ENCODE peak calls at places on chromosomes 7 and 10, in four cellular contexts. H, I, Y and X are unnamed samples.

GRCh38 chr7:112646787-112647186 is 143.4 kb downstream of the TMEM168 start:
- DNase-seq in H (no peak), I (no peak), Y (no peak), X (no peak)

GRCh38 chr10:100807241-100808050 is 62.1 kb downstream of the PAX2 start:
- DNase-seq in H (no peak), I (no peak), Y (no peak), X (no peak)

GRCh38 chr7:157854066-157854891 is 517.5 kb downstream of the DNAJB6 start:
- DNase-seq in H (no peak), I (no peak), Y (no peak), X (no peak)

GRCh38 chr10:30857803-30858202 is 173.9 kb downstream of the ZNF438 start:
- DNase-seq in H (peak), I (no peak), Y (no peak), X (no peak)

GRCh38 chr7:44378744-44379143 is 53.4 kb upstream of the CAMK2B start:
- DNase-seq in H (peak), I (peak), Y (no peak), X (peak)

GRCh38 chr10:33273295-33274002 is 61.0 kb downstream of the NRP1 start:
- DNase-seq in H (peak), I (peak), Y (no peak), X (peak)

GRCh38 chr10:35304649-35305048 is 31.7 kb upstream of the CCNY start:
- DNase-seq in H (no peak), I (no peak), Y (no peak), X (no peak)

GRCh38 chr10:60172363-60172990 is 217.2 kb downstream of the ANK3 start:
- DNase-seq in H (no peak), I (peak), Y (no peak), X (no peak)

GRCh38 chr7:117164578-117164977 is 158.3 kb downstream of the WNT2 start:
- DNase-seq in H (no peak), I (peak), Y (no peak), X (no peak)

GRCh38 chr10:73168486-73168844 is 546 bp downstream of the FAM149B1 start:
- DNase-seq in H (no peak), I (no peak), Y (no peak), X (no peak)

GRCh38 chr7:27210441-27211083 is 10.7 kb upstream of the HOXA13 start:
- DNase-seq in H (peak), I (peak), Y (no peak), X (peak)

GRCh38 chr10:103513383-103514060 is 20.0 kb downstream of the NEURL1 start:
- DNase-seq in H (no peak), I (no peak), Y (no peak), X (no peak)

GRCh38 chr7:54946764-54947163 is 72.1 kb upstream of the EGFR start:
- DNase-seq in H (no peak), I (peak), Y (no peak), X (no peak)

GRCh38 chr7:133934974-133935330 is 192.2 kb upstream of the LRGUK start:
- DNase-seq in H (no peak), I (no peak), Y (no peak), X (no peak)

GRCh38 chr7:116876664-116877442 is 14.5 kb downstream of the CAPZA2 start:
- DNase-seq in H (peak), I (no peak), Y (no peak), X (peak)

GRCh38 chr10:103966671-103967432 is at the start of gene SLK:
- DNase-seq in H (peak), I (peak), Y (peak), X (peak)

GRCh38 chr7:138573741-138574140 is 113.7 kb downstream of the TRIM24 start:
- DNase-seq in H (no peak), I (no peak), Y (no peak), X (no peak)

GRCh38 chr7:7051221-7051877 is 131.0 kb upstream of the C1GALT1 start:
- DNase-seq in H (peak), I (no peak), Y (no peak), X (no peak)

GRCh38 chr7:24401628-24402593 is 117.9 kb downstream of the NPY start:
- DNase-seq in H (peak), I (peak), Y (no peak), X (no peak)

GRCh38 chr10:103578782-103579382 is 85.4 kb downstream of the NEURL1 start:
- DNase-seq in H (no peak), I (no peak), Y (no peak), X (no peak)

GRCh38 chr10:12961416-12961815 is 40.1 kb downstream of the CCDC3 start:
- DNase-seq in H (no peak), I (no peak), Y (no peak), X (no peak)

GRCh38 chr7:36985866-36986402 is 261.6 kb upstream of the AOAH start:
- DNase-seq in H (no peak), I (no peak), Y (no peak), X (no peak)

GRCh38 chr7:5303885-5304505 is 21.3 kb downstream of the SLC29A4 start:
- DNase-seq in H (no peak), I (no peak), Y (no peak), X (no peak)

GRCh38 chr10:123144697-123145541 is 3.0 kb upstream of the HMX2 start:
- DNase-seq in H (no peak), I (peak), Y (no peak), X (no peak)

GRCh38 chr10:57262908-57263307 is 901.8 kb upstream of the ZWINT start:
- DNase-seq in H (no peak), I (no peak), Y (no peak), X (no peak)

GRCh38 chr10:34184901-34185386 is 630.2 kb downstream of the PARD3 start:
- DNase-seq in H (no peak), I (no peak), Y (no peak), X (no peak)

GRCh38 chr10:67110286-67110685 is 184.4 kb downstream of the LRRTM3 start:
- DNase-seq in H (no peak), I (no peak), Y (no peak), X (no peak)

GRCh38 chr7:100944138-100944537 is 5.2 kb upstream of the MUC3A start:
- DNase-seq in H (no peak), I (no peak), Y (no peak), X (no peak)

GRCh38 chr10:126247454-126247975 is 140.8 kb downstream of the ADAM12 start:
- DNase-seq in H (peak), I (peak), Y (no peak), X (peak)

GRCh38 chr10:85061401-85061800 is 733.0 kb downstream of the CCSER2 start:
- DNase-seq in H (no peak), I (no peak), Y (no peak), X (no peak)

GRCh38 chr7:141754939-141755338 is 9.0 kb upstream of the TAS2R3 start:
- DNase-seq in H (peak), I (peak), Y (no peak), X (no peak)

GRCh38 chr7:82164813-82165212 is 278.8 kb downstream of the CACNA2D1 start:
- DNase-seq in H (peak), I (peak), Y (no peak), X (peak)

GRCh38 chr10:9781681-9782080 is 1236.0 kb upstream of the CELF2 start:
- DNase-seq in H (no peak), I (no peak), Y (no peak), X (peak)

GRCh38 chr7:46160861-46161260 is 239.8 kb upstream of the IGFBP3 start:
- DNase-seq in H (no peak), I (peak), Y (no peak), X (no peak)

GRCh38 chr7:155296788-155297516 is 726 bp upstream of the INSIG1 start:
- DNase-seq in H (peak), I (peak), Y (peak), X (peak)
- TF ChIP-seq CTCF in H (no peak), I (no peak), Y (peak), X (no peak)

DNA sequence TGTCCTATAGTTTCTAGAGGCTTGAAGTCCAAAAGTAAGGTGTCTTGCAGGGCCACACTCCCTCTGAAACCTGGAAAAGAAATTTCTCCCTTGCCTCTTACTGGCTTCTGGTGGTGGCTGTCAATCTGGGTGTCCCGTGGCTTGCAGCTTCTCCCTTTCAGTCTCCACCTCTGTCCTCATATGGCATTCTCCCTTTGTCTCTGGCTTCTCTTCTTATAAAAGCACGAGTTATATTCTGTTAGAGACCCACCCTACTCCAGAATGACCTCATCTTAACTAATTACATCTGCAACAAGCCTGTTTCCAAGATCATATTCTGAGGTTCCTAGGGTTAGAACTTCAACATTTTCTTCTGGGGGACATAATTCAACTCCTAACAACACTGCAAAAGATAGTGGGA is 3.4 kb upstream of the GLI3 start:
- DNase-seq in H (no peak), I (no peak), Y (no peak), X (no peak)
- H3K27ac ChIP-seq in H (no peak), I (no peak), Y (no peak), X (no peak)

DNA sequence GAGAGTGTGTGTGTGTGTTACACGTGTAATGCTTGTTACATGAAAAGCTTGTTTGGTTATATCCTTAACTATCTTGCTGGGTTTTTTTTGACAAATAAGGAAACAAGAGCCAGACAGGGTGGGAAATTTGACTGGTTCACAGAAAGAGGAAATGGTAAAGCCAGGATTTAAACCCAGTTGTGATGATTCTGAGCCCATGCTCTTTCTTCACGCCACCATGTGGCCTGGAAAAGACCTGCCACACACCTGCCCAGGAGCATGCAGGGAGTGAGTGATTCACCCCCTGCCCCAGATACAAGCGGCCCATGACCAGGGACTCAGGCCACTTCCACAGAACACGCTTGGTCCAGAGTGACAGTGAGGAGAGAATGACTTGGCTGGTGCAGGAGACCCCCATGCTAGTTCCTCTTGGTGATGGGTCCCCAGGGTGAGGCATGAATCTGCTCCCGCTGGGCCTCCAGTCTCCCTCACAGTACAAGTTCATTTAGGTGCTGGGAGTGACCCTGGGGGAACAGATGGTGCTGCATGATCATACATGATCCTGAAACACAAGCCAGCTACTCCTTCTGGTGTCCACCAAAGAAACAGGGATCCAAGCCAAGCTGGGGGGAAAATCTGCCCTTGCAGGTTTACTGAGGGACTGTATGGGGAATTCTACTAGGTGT is 21.0 kb upstream of the EIF5AL1 start:
- DNase-seq in H (no peak), I (no peak), Y (no peak), X (no peak)
- TF ChIP-seq CTCF in H (no peak), I (no peak), Y (no peak), X (no peak)

GRCh38 chr10:1527951-1528350 is 209.4 kb downstream of the ADARB2 start:
- DNase-seq in H (no peak), I (no peak), Y (no peak), X (no peak)

GRCh38 chr10:1529806-1530413 is 207.4 kb downstream of the ADARB2 start:
- DNase-seq in H (no peak), I (no peak), Y (no peak), X (no peak)

GRCh38 chr10:1532636-1533035 is 204.7 kb downstream of the ADARB2 start:
- DNase-seq in H (no peak), I (no peak), Y (no peak), X (no peak)

GRCh38 chr10:1531883-1532597 is 205.3 kb downstream of the ADARB2 start:
- DNase-seq in H (no peak), I (no peak), Y (no peak), X (no peak)

DNA sequence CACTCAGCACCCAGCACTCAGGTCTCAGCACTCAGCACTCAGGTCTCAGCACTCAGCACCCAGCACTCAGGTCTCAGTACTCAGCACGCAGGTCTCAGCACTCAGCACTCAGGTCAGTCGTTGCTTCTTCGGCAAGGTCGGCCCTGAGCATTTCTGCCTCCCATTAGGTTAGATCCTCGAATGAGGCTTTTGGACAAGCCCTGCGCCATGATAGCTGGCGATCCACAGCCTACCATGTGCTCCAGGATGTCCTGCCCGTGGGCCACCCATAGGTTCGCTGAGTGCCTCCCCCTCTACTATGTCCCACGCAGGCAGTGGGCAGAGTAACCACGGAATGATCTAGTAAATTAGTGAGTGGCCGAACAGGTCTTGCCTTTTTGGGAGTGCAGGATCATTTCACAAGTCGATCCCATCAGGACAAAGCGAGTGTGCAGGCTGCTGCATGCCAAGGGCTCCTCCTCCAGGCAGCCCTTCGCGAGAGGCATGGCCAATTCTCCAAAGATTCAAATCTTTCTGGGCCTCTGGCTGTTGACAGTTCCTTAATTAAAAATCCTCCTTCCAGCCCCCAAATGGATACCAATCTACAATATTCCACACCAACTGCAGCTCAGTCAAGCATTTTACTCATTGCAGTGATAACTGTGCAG is 206.3 kb downstream of the ADARB2 start:
- DNase-seq in H (no peak), I (no peak), Y (no peak), X (no peak)
- H3K27ac ChIP-seq in H (no peak), I (no peak), Y (no peak), X (no peak)

DNA sequence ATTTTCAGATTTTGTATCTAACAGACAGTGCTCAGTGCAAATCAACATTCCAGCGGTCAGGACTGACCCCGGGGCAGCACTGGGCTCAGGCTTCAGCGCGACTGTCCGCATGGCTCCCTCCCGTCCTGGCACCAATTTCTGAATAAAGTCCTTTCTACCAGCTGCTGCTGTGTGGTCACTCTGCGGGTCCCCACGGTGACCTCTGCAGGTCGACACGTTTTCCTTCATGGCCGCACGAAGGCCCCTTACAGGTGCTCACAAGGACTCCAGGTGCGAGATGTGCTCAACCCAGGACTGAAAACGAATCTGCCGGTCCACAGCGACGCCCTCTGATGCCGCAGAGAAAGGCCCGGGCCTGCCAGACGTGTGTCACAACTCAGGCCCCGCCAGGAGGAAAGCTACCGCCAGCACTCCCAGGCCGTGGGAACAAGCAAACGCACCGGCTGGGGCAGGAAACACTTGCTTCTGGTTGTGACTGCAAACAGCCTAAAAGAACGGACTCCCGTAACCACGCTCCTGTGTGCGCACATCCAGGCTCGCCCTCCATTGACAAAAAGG is 3.7 kb upstream of the UTF1 start:
- DNase-seq in H (no peak), I (peak), Y (no peak), X (no peak)
- TF ChIP-seq CTCF in H (no peak), I (no peak), Y (no peak), X (no peak)

DNA sequence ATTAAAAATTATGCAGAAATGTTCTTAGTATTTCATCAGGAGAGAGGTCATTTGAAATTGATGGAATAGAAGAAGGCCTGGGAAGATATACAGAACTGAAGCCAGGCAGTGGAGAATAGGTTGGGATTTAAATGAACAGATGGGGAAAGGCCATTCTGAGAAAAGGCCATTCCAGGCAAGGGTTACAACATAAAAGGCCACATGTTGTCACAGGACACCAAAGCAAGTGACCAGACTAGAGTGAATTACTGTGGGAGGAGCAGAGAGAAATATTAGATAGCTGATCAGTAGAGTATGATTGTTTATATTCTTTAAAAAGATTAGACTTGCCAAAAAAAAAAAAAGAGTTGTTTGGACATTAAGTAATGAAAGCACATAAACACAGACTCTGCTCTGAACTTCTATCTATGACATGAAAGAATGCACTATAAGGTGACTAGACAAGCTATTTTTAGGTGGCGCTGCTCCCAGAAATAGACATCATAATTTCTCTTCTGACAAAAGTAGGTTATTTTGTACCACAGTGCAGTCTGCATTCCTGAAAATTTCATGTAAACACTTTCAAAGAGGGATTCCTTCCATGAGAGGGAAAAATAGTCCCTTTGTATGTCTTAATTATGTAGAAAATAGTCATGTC is 55.2 kb upstream of the DKK1 start:
- DNase-seq in H (peak), I (no peak), Y (no peak), X (no peak)
- H3K27ac ChIP-seq in H (no peak), I (no peak), Y (no peak), X (no peak)